ENCODE peak calls at places on chromosomes 6 and 20, in ten cellular contexts. I is right atrium auricular region, B is SJSA1, E is transverse colon, C is mesendoderm, O is upper lobe of right lung, U is cardiac muscle cell, V is thoracic aorta, Q is prostate gland, T is suprapubic skin. R is an unnamed sample. For H3K4me1 and H3K36me3, the result is how much of the 10 kb centered on the place peaks cover.

GRCh38 chr20:3000852-3001523 is 42.4 kb upstream of the GNRH2 start:
- DNase-seq in I (no peak), B (peak), E (no peak), C (peak), O (no peak), U (peak), V (no peak), Q (no peak), T (no peak), R (no peak)

GRCh38 chr6:169669147-169669546 is 32.7 kb downstream of the WDR27 start:
- DNase-seq in I (peak), B (no peak), E (no peak), C (no peak), O (no peak), U (no peak), V (no peak), Q (no peak), T (no peak), R (no peak)

GRCh38 chr6:99745651-99746050 is 139.0 kb downstream of the PRDM13 start:
- DNase-seq in I (no peak), B (no peak), E (no peak), C (peak), O (no peak), U (peak), V (no peak), Q (no peak), T (no peak), R (no peak)

GRCh38 chr6:95519228-95520037 is 57.9 kb upstream of the MANEA start:
- DNase-seq in I (no peak), B (no peak), E (no peak), C (no peak), O (peak), U (no peak), V (no peak), Q (no peak), T (peak), R (no peak)

GRCh38 chr6:72559067-72559466 is 62.8 kb upstream of the KCNQ5 start:
- DNase-seq in I (no peak), B (no peak), E (no peak), C (no peak), O (no peak), U (no peak), V (no peak), Q (no peak), T (no peak), R (no peak)

GRCh38 chr6:118594877-118595276 is 46.8 kb downstream of the PLN start:
- DNase-seq in I (no peak), B (no peak), E (no peak), C (no peak), O (no peak), U (no peak), V (no peak), Q (no peak), T (no peak), R (no peak)

GRCh38 chr20:20076297-20077065 is 24.1 kb downstream of the CFAP61 start:
- DNase-seq in I (no peak), B (no peak), E (no peak), C (no peak), O (no peak), U (peak), V (no peak), Q (no peak), T (peak), R (no peak)

GRCh38 chr6:33380272-33380981 is 11.2 kb upstream of the KIFC1 start:
- DNase-seq in I (no peak), B (no peak), E (no peak), C (no peak), O (no peak), U (no peak), V (no peak), Q (no peak), T (no peak), R (no peak)

GRCh38 chr6:8131265-8131897 is 29.0 kb upstream of the EEF1E1 start:
- DNase-seq in I (no peak), B (peak), E (peak), C (peak), O (no peak), U (peak), V (no peak), Q (peak), T (no peak), R (no peak)

GRCh38 chr20:59835448-59836395 is 97.7 kb downstream of the SYCP2 start:
- DNase-seq in I (no peak), B (peak), E (peak), C (peak), O (no peak), U (peak), V (no peak), Q (peak), T (no peak), R (no peak)

GRCh38 chr6:38239719-38240451 is 399.8 kb downstream of the BTBD9 start:
- DNase-seq in I (no peak), B (no peak), E (no peak), C (peak), O (no peak), U (no peak), V (no peak), Q (no peak), T (no peak), R (no peak)

GRCh38 chr20:19019734-19020364 is 192.6 kb upstream of the SLC24A3 start:
- DNase-seq in I (no peak), B (no peak), E (no peak), C (no peak), O (no peak), U (no peak), V (no peak), Q (no peak), T (no peak), R (no peak)

GRCh38 chr6:50889492-50889891 is 70.8 kb downstream of the TFAP2B start:
- DNase-seq in I (no peak), B (no peak), E (no peak), C (no peak), O (no peak), U (no peak), V (no peak), Q (no peak), T (no peak), R (no peak)

GRCh38 chr6:85192186-85192585 is 257.7 kb upstream of the NT5E start:
- DNase-seq in I (no peak), B (peak), E (no peak), C (no peak), O (no peak), U (peak), V (no peak), Q (no peak), T (no peak), R (no peak)

GRCh38 chr6:146650799-146651481 is 52.2 kb downstream of the ADGB start:
- DNase-seq in I (no peak), B (no peak), E (no peak), C (no peak), O (no peak), U (no peak), V (no peak), Q (no peak), T (no peak), R (no peak)

GRCh38 chr6:16764188-16764950 is 3.1 kb upstream of the ATXN1 start:
- DNase-seq in I (no peak), B (peak), E (no peak), C (peak), O (no peak), U (peak), V (no peak), Q (no peak), T (no peak), R (no peak)

GRCh38 chr20:61662226-61662945 is 403.3 kb downstream of the TAF4 start:
- DNase-seq in I (no peak), B (no peak), E (no peak), C (peak), O (no peak), U (no peak), V (no peak), Q (no peak), T (no peak), R (no peak)

GRCh38 chr6:33840064-33840926 is 36.5 kb upstream of the MLN start:
- DNase-seq in I (peak), B (peak), E (peak), C (peak), O (no peak), U (peak), V (no peak), Q (no peak), T (no peak), R (no peak)

GRCh38 chr6:67722861-67723261 is 912.2 kb upstream of the ADGRB3 start:
- DNase-seq in I (no peak), B (no peak), E (no peak), C (no peak), O (no peak), U (no peak), V (no peak), Q (no peak), T (peak), R (no peak)

GRCh38 chr6:88612631-88613030 is 350.8 kb downstream of the RNGTT start:
- DNase-seq in I (no peak), B (no peak), E (no peak), C (no peak), O (no peak), U (no peak), V (no peak), Q (no peak), T (no peak), R (no peak)

GRCh38 chr6:5497896-5498578 is 236.7 kb downstream of the FARS2 start:
- DNase-seq in I (no peak), B (peak), E (no peak), C (no peak), O (no peak), U (peak), V (no peak), Q (no peak), T (no peak), R (no peak)

GRCh38 chr6:165858571-165858970 is 195.5 kb upstream of the PDE10A start:
- DNase-seq in I (no peak), B (no peak), E (no peak), C (peak), O (no peak), U (peak), V (no peak), Q (no peak), T (no peak), R (no peak)

GRCh38 chr6:84866715-84867114 is 102.3 kb upstream of the TBX18 start:
- DNase-seq in I (no peak), B (no peak), E (no peak), C (no peak), O (no peak), U (peak), V (no peak), Q (no peak), T (no peak), R (no peak)

GRCh38 chr20:37741055-37741454 is 47.2 kb downstream of the CTNNBL1 start:
- DNase-seq in I (no peak), B (no peak), E (no peak), C (no peak), O (no peak), U (peak), V (no peak), Q (no peak), T (no peak), R (no peak)

GRCh38 chr20:14494355-14494754 is 156.9 kb upstream of the FLRT3 start:
- DNase-seq in I (no peak), B (no peak), E (no peak), C (no peak), O (no peak), U (no peak), V (no peak), Q (no peak), T (no peak), R (no peak)

GRCh38 chr6:79803917-79804316 is 143.4 kb downstream of the ELOVL4 start:
- DNase-seq in I (no peak), B (no peak), E (no peak), C (no peak), O (no peak), U (no peak), V (no peak), Q (no peak), T (no peak), R (no peak)

GRCh38 chr20:38231786-38232130 is 28.8 kb downstream of the KIAA1755 start:
- DNase-seq in I (no peak), B (no peak), E (no peak), C (no peak), O (no peak), U (peak), V (no peak), Q (no peak), T (no peak), R (no peak)

GRCh38 chr6:6600865-6601264 is 12.3 kb downstream of the LY86 start:
- DNase-seq in I (no peak), B (no peak), E (no peak), C (no peak), O (no peak), U (no peak), V (no peak), Q (no peak), T (no peak), R (no peak)

GRCh38 chr6:37928217-37928616 is 108.7 kb downstream of the ZFAND3 start:
- DNase-seq in I (no peak), B (no peak), E (no peak), C (peak), O (no peak), U (no peak), V (no peak), Q (no peak), T (no peak), R (no peak)

GRCh38 chr6:31467151-31467550 is 30.8 kb upstream of the MICB start:
- DNase-seq in I (no peak), B (no peak), E (no peak), C (peak), O (no peak), U (no peak), V (no peak), Q (no peak), T (no peak), R (no peak)

GRCh38 chr6:42720739-42721138 is 1.7 kb downstream of the PRPH2 start:
- DNase-seq in I (no peak), B (no peak), E (no peak), C (peak), O (no peak), U (peak), V (no peak), Q (no peak), T (no peak), R (no peak)

GRCh38 chr20:54152227-54153040 is 21.4 kb downstream of the CYP24A1 start:
- DNase-seq in I (no peak), B (no peak), E (no peak), C (no peak), O (no peak), U (peak), V (no peak), Q (no peak), T (no peak), R (no peak)

GRCh38 chr6:170143401-170144150 is 147.3 kb downstream of the DLL1 start:
- DNase-seq in I (no peak), B (no peak), E (no peak), C (no peak), O (peak), U (no peak), V (no peak), Q (no peak), T (peak), R (no peak)

GRCh38 chr6:82080767-82081166 is 166.8 kb downstream of the IBTK start:
- DNase-seq in I (no peak), B (no peak), E (no peak), C (no peak), O (no peak), U (no peak), V (no peak), Q (no peak), T (no peak), R (no peak)

GRCh38 chr6:77292564-77293546 is 170.4 kb downstream of the HTR1B start:
- DNase-seq in I (no peak), B (peak), E (no peak), C (peak), O (no peak), U (peak), V (no peak), Q (no peak), T (no peak), R (no peak)

GRCh38 chr6:130517444-130517931 is 151.7 kb downstream of the TMEM200A start:
- DNase-seq in I (no peak), B (no peak), E (no peak), C (no peak), O (no peak), U (no peak), V (no peak), Q (no peak), T (no peak), R (no peak)

DNA sequence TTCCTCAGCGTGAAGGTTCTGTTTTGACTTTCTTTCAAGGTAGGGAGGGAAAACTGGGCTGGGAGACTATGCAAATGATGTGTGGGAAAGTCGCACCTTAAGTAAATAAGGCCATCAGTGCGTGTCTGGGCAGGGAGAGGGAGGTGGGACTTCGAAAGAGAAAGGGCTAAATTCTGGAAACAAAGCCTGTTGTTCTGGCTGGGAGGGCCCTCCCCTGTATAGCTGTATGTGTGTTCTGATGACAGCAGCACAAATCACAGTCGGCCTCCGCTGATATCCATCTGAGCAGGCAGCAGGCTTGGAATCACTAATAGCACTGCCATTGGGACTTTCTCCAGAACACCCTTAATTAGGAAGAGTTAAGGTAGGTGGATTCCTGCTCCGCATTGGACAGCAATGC is 19.2 kb downstream of the JAG1 start:
- DNase-seq in I (no peak), B (no peak), E (peak), C (peak), O (no peak), U (no peak), V (no peak), Q (peak), T (peak), R (no peak)
- H3K4me1 ChIP-seq in I (half or more), B (under half), E (under half), C (under half), O (under half), U (half or more), V (half or more), Q (under half), T (half or more), R (under half)

DNA sequence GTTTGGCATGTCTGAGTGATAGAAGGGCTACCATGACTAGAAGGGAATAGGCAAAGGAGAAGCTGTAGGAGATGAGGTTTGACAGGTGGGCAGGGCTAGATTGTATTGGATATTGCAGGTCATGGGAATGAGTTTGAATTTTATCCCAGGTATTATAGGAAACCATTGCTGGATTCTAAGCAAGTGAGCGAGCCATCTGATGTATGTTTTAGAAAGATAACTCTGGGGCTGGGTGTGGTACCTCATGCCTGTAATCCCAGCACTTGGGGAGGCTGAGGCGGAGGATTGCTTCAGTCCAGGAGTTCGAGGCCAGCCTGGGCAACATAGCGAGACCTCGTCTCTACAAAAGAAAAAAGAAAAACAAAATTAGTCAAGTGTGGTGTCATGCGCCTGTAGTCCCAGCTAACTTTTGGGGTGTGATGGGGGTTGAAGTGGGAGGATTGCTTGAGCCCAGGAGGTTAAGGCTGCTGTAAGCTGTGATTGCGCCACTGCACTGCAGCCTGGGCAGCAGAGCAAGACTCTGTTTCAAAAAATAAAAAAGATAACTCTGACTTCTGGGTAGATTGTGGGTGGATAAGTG is 16.9 kb downstream of the STK4 start:
- DNase-seq in I (no peak), B (no peak), E (no peak), C (no peak), O (no peak), U (no peak), V (no peak), Q (no peak), T (no peak), R (no peak)
- H3K36me3 ChIP-seq in I (under half), B (under half), E (under half), C (under half), O (half or more), U (under half), V (under half), Q (under half), T (half or more), R (half or more)

GRCh38 chr6:148423133-148423532 is 80.5 kb downstream of the SASH1 start:
- DNase-seq in I (no peak), B (no peak), E (no peak), C (no peak), O (no peak), U (no peak), V (no peak), Q (no peak), T (no peak), R (no peak)
- H3K27ac ChIP-seq in I (no peak), B (no peak), E (no peak), C (no peak), O (peak), U (no peak), V (no peak), Q (peak), T (peak), R (no peak)

GRCh38 chr6:156845447-156845846 is 68.3 kb downstream of the ARID1B start:
- DNase-seq in I (no peak), B (no peak), E (no peak), C (no peak), O (no peak), U (no peak), V (no peak), Q (no peak), T (no peak), R (no peak)
- H3K4me1 ChIP-seq in I (half or more), B (under half), E (under half), C (under half), O (half or more), U (under half), V (half or more), Q (under half), T (half or more), R (under half)

GRCh38 chr20:44594730-44595129 is 12.4 kb downstream of the PKIG start:
- DNase-seq in I (no peak), B (peak), E (no peak), C (peak), O (no peak), U (peak), V (no peak), Q (no peak), T (no peak), R (no peak)
- H3K36me3 ChIP-seq in I (under half), B (under half), E (under half), C (under half), O (under half), U (under half), V (under half), Q (under half), T (under half), R (under half)

GRCh38 chr20:17809714-17810631 is 110.2 kb downstream of the BANF2 start:
- DNase-seq in I (no peak), B (peak), E (no peak), C (peak), O (no peak), U (no peak), V (no peak), Q (peak), T (no peak), R (no peak)
- H3K27ac ChIP-seq in I (peak), B (peak), E (peak), C (no peak), O (no peak), U (no peak), V (peak), Q (peak), T (no peak), R (no peak)

GRCh38 chr6:13694562-13694961 is 17.1 kb downstream of the RANBP9 start:
- DNase-seq in I (no peak), B (peak), E (no peak), C (no peak), O (no peak), U (no peak), V (no peak), Q (no peak), T (no peak), R (no peak)
- H3K4me1 ChIP-seq in I (under half), B (under half), E (under half), C (under half), O (under half), U (under half), V (under half), Q (under half), T (under half), R (under half)

DNA sequence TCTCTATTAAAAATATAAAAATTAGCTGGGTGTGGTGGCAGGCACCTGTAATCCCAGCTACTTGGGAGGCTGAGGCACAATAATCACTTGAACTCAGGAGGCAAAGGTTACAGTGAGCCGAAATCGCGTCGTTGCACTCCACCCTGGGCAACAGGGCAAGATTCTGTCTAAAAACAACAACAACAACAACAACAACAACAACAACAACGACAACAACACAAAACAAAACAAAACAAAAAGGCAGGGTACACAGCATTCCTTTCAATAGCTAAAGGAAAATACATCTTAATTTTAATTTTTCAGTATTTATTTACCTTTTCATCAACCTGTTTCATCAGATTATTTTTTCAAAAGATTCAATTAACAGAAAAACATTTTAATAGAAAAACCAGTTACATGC is 28.4 kb downstream of the SRPK1 start:
- DNase-seq in I (no peak), B (no peak), E (no peak), C (no peak), O (no peak), U (no peak), V (no peak), Q (no peak), T (no peak), R (no peak)
- H3K36me3 ChIP-seq in I (under half), B (under half), E (under half), C (under half), O (under half), U (under half), V (under half), Q (under half), T (under half), R (under half)

DNA sequence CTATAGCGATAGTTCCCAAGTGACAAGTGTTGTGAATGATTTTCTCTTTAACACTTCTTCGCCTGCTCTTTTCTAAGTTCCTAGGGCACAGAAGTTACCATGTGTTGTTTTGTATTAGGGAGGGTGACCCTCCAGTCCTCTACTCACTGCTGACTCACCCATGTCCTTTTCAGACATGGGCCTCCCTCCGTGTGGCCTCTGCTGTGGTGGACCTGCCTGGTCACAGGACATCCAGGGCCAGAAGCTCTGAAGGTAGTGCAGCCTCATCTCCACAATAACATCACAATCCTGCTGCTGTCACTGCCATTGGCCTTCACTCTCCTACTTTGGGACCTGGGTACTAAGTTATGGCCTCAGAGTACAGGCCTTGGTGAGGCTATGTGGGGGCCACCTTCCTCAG is 87.1 kb upstream of the TNFAIP3 start:
- DNase-seq in I (no peak), B (no peak), E (no peak), C (no peak), O (no peak), U (no peak), V (no peak), Q (no peak), T (no peak), R (no peak)
- H3K27ac ChIP-seq in I (no peak), B (no peak), E (peak), C (no peak), O (no peak), U (peak), V (no peak), Q (no peak), T (no peak), R (no peak)

R was measured in CD8-positive, alpha-beta memory T cell.